ENCODE peak calls at places on chromosomes 2 and 18, in seven cellular contexts. T is GM03348; D is stromal cell of bone marrow; Z is activated CD4-positive, CD25-positive, alpha-beta regulatory T cell treated with anti-CD3 and anti-CD28 coated beads, Interleukin-2, amount 50 U/mL, for 72 hours; A is iPS-NIHi11; J is aorta; B is fibroblast of lung. R is an unnamed sample.
A peak's percentile ranks its signal among the peaks of the same experiment; 100 is the strongest.

GRCh38 chr2:32688511-32688910 is 60.7 kb downstream of the TTC27 start:
- DNase-seq in D (no peak), T (peak; percentile 32), B (peak; percentile 41), Z (no peak), J (no peak), A (no peak), R (no peak)

GRCh38 chr2:226117506-226118065 is 682.0 kb downstream of the IRS1 start:
- DNase-seq in D (no peak), A (no peak), T (no peak), B (peak; percentile 36), Z (no peak), J (no peak), R (no peak)

GRCh38 chr2:206858972-206859739 is 80.2 kb upstream of the CPO start:
- DNase-seq in B (no peak), T (no peak), A (no peak), D (no peak), Z (no peak), J (no peak), R (no peak)

GRCh38 chr2:120716641-120717585 is 18.8 kb upstream of the GLI2 start:
- DNase-seq in A (no peak), Z (no peak), B (no peak), D (no peak), T (no peak), J (no peak), R (no peak)

GRCh38 chr2:139271149-139271548 is 491.0 kb upstream of the NXPH2 start:
- DNase-seq in D (no peak), A (no peak), Z (no peak), J (no peak), B (no peak), T (no peak), R (no peak)

GRCh38 chr2:126634273-126634861 is 21.6 kb upstream of the GYPC start:
- DNase-seq in B (no peak), T (peak; percentile 19), A (no peak), Z (no peak), D (no peak), J (no peak), R (no peak)

GRCh38 chr2:37348155-37348554 is 3.7 kb downstream of the QPCT start:
- DNase-seq in D (no peak), B (no peak), Z (no peak), A (no peak), T (no peak), J (no peak), R (no peak)

GRCh38 chr2:34193164-34193563 is 594.1 kb upstream of the FAM98A start:
- DNase-seq in J (no peak), A (no peak), T (no peak), B (no peak), D (no peak), Z (no peak), R (no peak)

GRCh38 chr18:80163183-80163582 is 54.1 kb downstream of the ADNP2 start:
- DNase-seq in A (no peak), T (no peak), J (no peak), D (no peak), Z (no peak), B (no peak), R (no peak)

GRCh38 chr18:22846088-22846683 is 86.9 kb upstream of the RBBP8 start:
- DNase-seq in T (peak; percentile 34), A (peak; percentile 24), J (no peak), B (peak; percentile 43), D (no peak), Z (no peak), R (no peak)

GRCh38 chr2:51633073-51633472 is 601.1 kb upstream of the NRXN1 start:
- DNase-seq in Z (no peak), A (peak; percentile 17), T (no peak), J (no peak), B (no peak), D (no peak), R (no peak)

GRCh38 chr18:79916546-79917350 is 34.7 kb downstream of the SLC66A2 start:
- DNase-seq in D (no peak), B (no peak), T (no peak), A (no peak), Z (no peak), J (peak; percentile 65), R (no peak)

GRCh38 chr2:3319745-3320566 is 57.7 kb downstream of the EIPR1 start:
- DNase-seq in D (no peak), B (no peak), T (no peak), A (no peak), J (peak; percentile 57), Z (no peak), R (no peak)

GRCh38 chr18:74609535-74609934 is 11.9 kb downstream of the ZNF407 start:
- DNase-seq in A (no peak), T (no peak), D (no peak), Z (no peak), J (no peak), B (peak; percentile 49), R (no peak)

GRCh38 chr2:95073856-95074662 is 47.5 kb downstream of the MRPS5 start:
- DNase-seq in J (peak; percentile 60), T (no peak), A (no peak), Z (no peak), B (no peak), D (no peak), R (no peak)